ENCODE peak calls at places on chromosome 13, in six cellular contexts. J is DND-41, C is mammary epithelial cell, V is fibroblast of lung, Q is GM23338, M is PC-3. I is an unnamed sample. For H3K27me3, the result is how much of the 10 kb centered on the place peaks cover.

GRCh38 chr13:48304132-48304876 is 753 bp downstream of the RB1 start:
- DNase-seq in J (peak), C (peak), V (peak), Q (no peak), M (peak), I (peak)

GRCh38 chr13:32530841-32531253 is 7.7 kb downstream of the N4BP2L2 start:
- DNase-seq in J (no peak), C (peak), V (peak), Q (peak), M (no peak), I (no peak)

GRCh38 chr13:60137911-60138570 is 25.7 kb downstream of the DIAPH3 start:
- DNase-seq in J (no peak), C (no peak), V (no peak), Q (no peak), M (no peak), I (no peak)

GRCh38 chr13:19618925-19619324 is 14.5 kb upstream of the MPHOSPH8 start:
- DNase-seq in J (peak), C (no peak), V (peak), Q (peak), M (peak), I (peak)

GRCh38 chr13:31046711-31047279 is 114.3 kb downstream of the TEX26 start:
- DNase-seq in J (no peak), C (no peak), V (peak), Q (no peak), M (no peak), I (no peak)

GRCh38 chr13:104006625-104007061 is 940.4 kb upstream of the SLC10A2 start:
- DNase-seq in J (no peak), C (no peak), V (peak), Q (no peak), M (peak), I (no peak)

GRCh38 chr13:114319441-114319871 is 5.2 kb downstream of the CHAMP1 start:
- DNase-seq in J (no peak), C (peak), V (peak), Q (no peak), M (peak), I (no peak)

GRCh38 chr13:105956891-105957290 is 578.6 kb downstream of the EFNB2 start:
- DNase-seq in J (no peak), C (no peak), V (peak), Q (no peak), M (no peak), I (no peak)

GRCh38 chr13:98766120-98766519 is 13.6 kb upstream of the SLC15A1 start:
- DNase-seq in J (no peak), C (no peak), V (no peak), Q (no peak), M (no peak), I (no peak)

GRCh38 chr13:98930014-98930625 is 47.7 kb downstream of the DOCK9 start:
- DNase-seq in J (peak), C (no peak), V (no peak), Q (peak), M (no peak), I (no peak)

GRCh38 chr13:20945952-20946383 is 43.4 kb upstream of the XPO4 start:
- DNase-seq in J (peak), C (no peak), V (no peak), Q (peak), M (no peak), I (no peak)

GRCh38 chr13:48530833-48531232 is 2.0 kb downstream of the RCBTB2 start:
- DNase-seq in J (no peak), C (no peak), V (no peak), Q (no peak), M (no peak), I (peak)

GRCh38 chr13:114118763-114119123 is 13.7 kb downstream of the RASA3 start:
- DNase-seq in J (no peak), C (no peak), V (peak), Q (no peak), M (peak), I (no peak)

GRCh38 chr13:33401238-33401637 is 115.7 kb upstream of the STARD13 start:
- DNase-seq in J (no peak), C (no peak), V (no peak), Q (no peak), M (no peak), I (no peak)

GRCh38 chr13:85283408-85283807 is 515.8 kb downstream of the SLITRK6 start:
- DNase-seq in J (no peak), C (no peak), V (no peak), Q (no peak), M (no peak), I (no peak)

GRCh38 chr13:63999614-64000013 is 2584.0 kb upstream of the PCDH20 start:
- DNase-seq in J (no peak), C (no peak), V (no peak), Q (no peak), M (no peak), I (no peak)

GRCh38 chr13:109166807-109167206 is 537.4 kb downstream of the MYO16 start:
- DNase-seq in J (no peak), C (no peak), V (peak), Q (no peak), M (no peak), I (peak)

GRCh38 chr13:111853766-111854165 is 213.2 kb upstream of the SOX1 start:
- DNase-seq in J (no peak), C (no peak), V (no peak), Q (no peak), M (no peak), I (no peak)

GRCh38 chr13:79621902-79622301 is 140.9 kb downstream of the NDFIP2 start:
- DNase-seq in J (no peak), C (peak), V (no peak), Q (no peak), M (no peak), I (no peak)

GRCh38 chr13:103140001-103140671 is 73.9 kb upstream of the SLC10A2 start:
- DNase-seq in J (no peak), C (peak), V (peak), Q (peak), M (peak), I (peak)

GRCh38 chr13:84645196-84646071 is 763.2 kb upstream of the SLITRK1 start:
- DNase-seq in J (no peak), C (no peak), V (no peak), Q (no peak), M (no peak), I (no peak)

GRCh38 chr13:90706631-90707030 is 640.9 kb upstream of the MIR17HG start:
- DNase-seq in J (no peak), C (no peak), V (no peak), Q (no peak), M (no peak), I (no peak)

GRCh38 chr13:110287031-110287828 is 19.7 kb downstream of the COL4A1 start:
- DNase-seq in J (no peak), C (peak), V (no peak), Q (no peak), M (no peak), I (no peak)

GRCh38 chr13:109698779-109699178 is 87.6 kb downstream of the IRS2 start:
- DNase-seq in J (no peak), C (peak), V (peak), Q (no peak), M (peak), I (no peak)

GRCh38 chr13:47598340-47598911 is 402.6 kb downstream of the SUCLA2 start:
- DNase-seq in J (no peak), C (no peak), V (peak), Q (peak), M (peak), I (peak)

GRCh38 chr13:114142137-114142550 is 9.7 kb upstream of the RASA3 start:
- DNase-seq in J (no peak), C (no peak), V (no peak), Q (no peak), M (no peak), I (no peak)

GRCh38 chr13:92255533-92255932 is 857.1 kb downstream of the GPC5 start:
- DNase-seq in J (no peak), C (no peak), V (peak), Q (no peak), M (no peak), I (no peak)

GRCh38 chr13:48739346-48740037 is 85.8 kb downstream of the CYSLTR2 start:
- DNase-seq in J (no peak), C (no peak), V (peak), Q (no peak), M (no peak), I (no peak)

GRCh38 chr13:114152285-114152645 is 19.8 kb upstream of the RASA3 start:
- DNase-seq in J (no peak), C (no peak), V (no peak), Q (no peak), M (no peak), I (no peak)

GRCh38 chr13:106513025-106513424 is 22.4 kb downstream of the EFNB2 start:
- DNase-seq in J (no peak), C (peak), V (peak), Q (no peak), M (peak), I (no peak)

GRCh38 chr13:29438772-29439171 is 156.7 kb downstream of the SLC7A1 start:
- DNase-seq in J (no peak), C (no peak), V (no peak), Q (no peak), M (no peak), I (no peak)

GRCh38 chr13:41613984-41614581 is 156.7 kb downstream of the RGCC start:
- DNase-seq in J (no peak), C (peak), V (peak), Q (no peak), M (peak), I (no peak)

GRCh38 chr13:101452519-101453485 is at the start of gene ITGBL1:
- DNase-seq in J (no peak), C (peak), V (peak), Q (no peak), M (peak), I (no peak)

GRCh38 chr13:72255908-72256307 is 388.9 kb upstream of the DACH1 start:
- DNase-seq in J (no peak), C (peak), V (peak), Q (peak), M (peak), I (no peak)
- H2AFZ ChIP-seq in J (no peak), C (no peak), V (no peak), Q (no peak), M (no peak), I (no peak)

DNA sequence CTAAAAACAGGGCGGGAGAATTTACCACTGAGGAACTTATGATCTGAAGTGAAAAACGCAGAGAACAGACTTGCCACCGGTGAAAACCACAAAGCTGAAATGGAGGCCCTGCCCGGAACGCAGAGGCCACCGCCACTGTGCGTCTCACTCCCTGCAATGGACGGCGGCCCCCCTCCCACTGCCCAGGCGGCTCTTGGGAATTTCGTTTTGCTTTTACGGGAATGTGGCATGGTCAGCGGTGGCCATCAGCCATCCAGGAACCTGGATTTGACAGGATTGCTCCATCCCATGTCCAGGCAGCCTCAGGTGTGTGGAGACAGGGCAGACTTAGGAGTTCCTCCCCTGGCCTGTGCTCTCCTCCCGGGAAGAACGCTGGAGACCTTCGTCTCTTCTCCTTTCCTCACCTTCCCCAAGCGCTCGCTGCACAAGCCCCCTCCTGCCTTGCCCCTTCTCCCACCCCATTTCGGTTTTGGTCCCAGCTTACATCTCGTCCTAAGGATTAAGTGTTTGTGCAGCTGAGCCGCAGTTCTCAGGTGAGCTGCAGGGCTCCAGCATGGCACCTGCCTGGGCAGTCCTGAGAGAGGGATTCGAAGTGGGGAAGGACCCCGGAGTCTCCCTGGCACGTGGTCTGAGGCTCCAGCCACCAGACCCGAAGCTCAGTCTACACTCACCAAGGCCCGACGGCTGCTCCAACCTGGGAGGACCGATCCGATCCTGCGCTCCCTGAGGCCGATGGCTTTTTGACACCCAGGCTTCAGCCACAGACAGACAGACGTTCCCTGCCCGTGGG is 49.9 kb downstream of the MCF2L start:
- DNase-seq in J (no peak), C (no peak), V (no peak), Q (no peak), M (no peak), I (no peak)
- H3K27me3 ChIP-seq in J (under half), C (under half), V (under half), Q (under half), M (under half), I (under half)

DNA sequence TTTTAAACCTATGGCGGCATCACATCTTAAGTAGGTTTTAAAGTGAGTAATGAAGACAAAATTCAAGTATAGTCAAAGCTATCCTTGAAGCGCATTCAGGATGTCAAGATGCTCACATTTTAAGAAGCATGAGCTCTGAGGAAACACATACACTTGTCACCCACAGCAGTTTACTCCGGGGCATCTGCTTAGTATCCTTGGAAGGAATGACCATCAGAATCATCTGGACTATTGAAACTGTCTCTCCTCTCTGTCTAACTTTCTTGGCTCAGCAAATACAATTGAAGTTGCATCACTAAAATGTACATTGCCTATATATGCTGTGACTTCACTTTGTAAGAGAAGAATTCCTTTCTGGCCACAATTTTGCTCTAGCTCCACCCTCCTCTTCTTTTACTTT is 906.4 kb downstream of the PCDH9 start:
- DNase-seq in J (no peak), C (no peak), V (no peak), Q (no peak), M (no peak), I (no peak)
- H2AFZ ChIP-seq in J (no peak), C (no peak), V (no peak), Q (no peak), M (no peak), I (no peak)

GRCh38 chr13:28089065-28089464 is 11.3 kb downstream of the FLT3 start:
- DNase-seq in J (no peak), C (no peak), V (no peak), Q (no peak), M (no peak), I (no peak)
- H3K27me3 ChIP-seq in J (under half), C (under half), V (under half), Q (under half), M (under half), I (under half)

DNA sequence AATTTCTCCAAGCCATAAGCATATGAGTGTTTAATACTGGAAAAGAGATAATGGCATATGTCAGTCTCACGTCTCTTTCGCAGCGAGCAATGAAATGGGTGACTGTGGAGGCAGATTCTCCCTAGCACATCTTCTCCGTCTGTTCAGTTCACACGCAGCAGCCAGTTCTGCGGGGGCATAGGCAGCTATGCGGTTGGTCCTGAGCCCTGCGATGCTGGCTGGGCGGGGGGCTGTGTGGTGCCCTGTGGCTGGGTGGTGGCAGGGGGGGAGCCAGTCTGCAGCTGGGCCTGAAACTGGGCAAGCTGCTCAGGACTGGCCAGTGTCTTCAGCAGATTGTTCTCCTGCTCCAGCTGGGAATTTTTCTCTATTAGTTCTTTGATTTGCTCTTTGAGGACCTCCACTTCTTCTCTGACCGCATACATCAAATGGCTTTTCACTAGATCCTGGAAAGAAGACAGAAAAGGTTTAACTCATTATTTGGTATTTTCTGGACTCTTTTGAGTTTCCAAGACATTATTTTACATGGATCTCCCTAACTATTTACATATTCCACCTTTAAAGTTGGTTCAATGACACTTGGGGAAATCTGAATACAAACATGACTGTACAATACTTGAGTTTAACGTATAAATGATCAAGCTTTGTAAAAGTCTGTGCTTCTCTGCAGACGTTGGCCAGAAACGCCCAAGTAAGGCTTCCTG is 61.0 kb downstream of the SERP2 start:
- DNase-seq in J (no peak), C (no peak), V (no peak), Q (no peak), M (no peak), I (no peak)
- H2AFZ ChIP-seq in J (peak), C (no peak), V (no peak), Q (no peak), M (no peak), I (no peak)

GRCh38 chr13:25904830-25905229 is 147.0 kb downstream of the SHISA2 start:
- DNase-seq in J (no peak), C (no peak), V (no peak), Q (no peak), M (no peak), I (no peak)
- H3K27me3 ChIP-seq in J (under half), C (under half), V (under half), Q (under half), M (under half), I (under half)

DNA sequence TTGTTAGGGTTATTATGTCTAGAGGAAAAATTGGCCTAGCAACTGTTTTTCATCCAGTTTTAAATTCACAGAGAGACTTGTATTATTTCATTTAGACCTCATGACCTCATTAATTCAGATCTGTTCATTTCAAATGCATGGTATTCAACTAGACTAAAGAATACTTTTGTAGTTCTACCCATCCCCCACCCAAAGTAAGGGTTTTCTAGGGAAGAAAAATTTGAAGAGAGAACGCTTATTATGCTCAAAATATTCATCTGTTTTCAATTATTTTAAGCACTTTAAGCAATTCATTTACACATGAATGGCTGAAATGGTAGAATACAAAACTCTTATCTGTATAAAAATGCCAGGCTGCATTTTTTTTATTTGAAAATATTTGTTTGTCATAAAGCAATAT is 1781.8 kb upstream of the MIR17HG start:
- DNase-seq in J (no peak), C (no peak), V (no peak), Q (no peak), M (no peak), I (no peak)
- H2AFZ ChIP-seq in J (no peak), C (no peak), V (no peak), Q (no peak), M (no peak), I (peak)

GRCh38 chr13:99995104-99995502 is 13.5 kb downstream of the ZIC2 start:
- DNase-seq in J (no peak), C (no peak), V (no peak), Q (no peak), M (no peak), I (no peak)

GRCh38 chr13:99992376-99992775 is 10.8 kb downstream of the ZIC2 start:
- DNase-seq in J (no peak), C (no peak), V (no peak), Q (no peak), M (no peak), I (no peak)

GRCh38 chr13:99995503-99996176 is 14.1 kb downstream of the ZIC2 start:
- DNase-seq in J (no peak), C (peak), V (peak), Q (peak), M (no peak), I (no peak)

GRCh38 chr13:99992912-99993311 is 11.3 kb downstream of the ZIC2 start:
- DNase-seq in J (no peak), C (peak), V (no peak), Q (no peak), M (no peak), I (no peak)

DNA sequence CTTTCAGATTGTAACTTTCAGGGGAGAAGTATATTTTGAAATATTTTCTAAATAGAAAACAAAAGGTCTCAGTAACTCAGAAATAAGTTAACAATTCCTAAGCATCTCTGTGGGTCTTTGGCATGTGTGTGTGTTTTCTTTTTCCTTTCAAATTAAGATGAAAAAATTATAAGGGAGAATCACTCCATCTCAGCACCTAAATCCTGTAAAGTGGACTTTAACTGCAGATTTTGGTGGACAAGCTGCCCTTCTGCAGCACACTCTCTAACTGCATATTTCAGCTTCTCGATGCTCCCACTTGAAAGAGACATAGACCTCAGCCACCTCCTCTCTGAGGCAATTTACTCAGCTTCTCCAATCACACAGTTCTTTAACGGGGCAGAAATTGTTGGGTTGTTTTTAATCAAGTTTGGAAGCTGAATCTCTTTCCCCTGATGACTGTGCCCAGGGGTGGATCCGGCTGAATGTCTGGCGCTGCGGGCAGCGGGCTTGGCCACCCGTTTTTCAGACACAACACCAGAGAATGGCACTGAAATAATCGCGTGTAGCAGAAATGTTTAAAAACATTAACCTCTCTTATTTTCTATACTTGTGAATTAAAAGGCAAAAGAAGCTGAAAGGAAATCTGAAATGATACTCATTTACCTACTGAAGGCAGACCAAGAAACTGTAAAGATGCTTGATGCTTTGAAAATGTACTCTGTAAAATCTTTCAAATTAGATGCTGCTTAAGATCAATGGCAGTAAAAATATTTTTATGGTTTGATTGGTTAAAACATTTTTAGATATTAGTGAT is 12.3 kb downstream of the ZIC2 start:
- DNase-seq in J (no peak), C (no peak), V (no peak), Q (peak), M (no peak), I (no peak)
- H3K27me3 ChIP-seq in J (under half), C (half or more), V (half or more), Q (half or more), M (half or more), I (under half)

I was measured in Karpas-422.